ENCODE peak calls at places on chromosomes 13 and 19, in six cellular contexts. I is HepG2, W is HCT116, F is SK-N-SH, L is GM12878, V is K562. O is an unnamed sample.

GRCh38 chr19:7637374-7638256 is 705 bp downstream of the STXBP2 start:
- DNase-seq in I (no peak), W (no peak), F (no peak), L (no peak), V (peak), O (no peak)

GRCh38 chr13:51041126-51041525 is 69.9 kb downstream of the C13orf42 start:
- DNase-seq in I (no peak), W (no peak), F (no peak), L (no peak), V (no peak), O (no peak)

GRCh38 chr13:83634601-83635000 is 247.7 kb downstream of the SLITRK1 start:
- DNase-seq in I (no peak), W (no peak), F (no peak), L (no peak), V (no peak), O (no peak)

GRCh38 chr13:95643009-95643408 is 1.5 kb downstream of the DZIP1 start:
- DNase-seq in I (no peak), W (no peak), F (peak), L (no peak), V (no peak), O (no peak)

GRCh38 chr13:109985871-109986270 is 199.5 kb upstream of the IRS2 start:
- DNase-seq in I (no peak), W (no peak), F (no peak), L (no peak), V (no peak), O (no peak)

GRCh38 chr13:49792550-49793324 is at the start of gene KPNA3:
- DNase-seq in I (peak), W (peak), F (peak), L (peak), V (peak), O (peak)

GRCh38 chr13:27450921-27451461 is 627 bp upstream of the MTIF3 start:
- DNase-seq in I (peak), W (peak), F (peak), L (no peak), V (peak), O (peak)

GRCh38 chr19:1251503-1252220 is 3.3 kb downstream of the MIDN start:
- DNase-seq in I (peak), W (no peak), F (peak), L (no peak), V (no peak), O (no peak)

GRCh38 chr19:19109601-19110000 is 28.7 kb downstream of the TMEM161A start:
- DNase-seq in I (no peak), W (no peak), F (no peak), L (no peak), V (no peak), O (no peak)

GRCh38 chr19:29003641-29004409 is 209.1 kb downstream of the UQCRFS1 start:
- DNase-seq in I (no peak), W (no peak), F (no peak), L (no peak), V (no peak), O (no peak)

GRCh38 chr19:16714702-16715294 is 4.8 kb upstream of the NWD1 start:
- DNase-seq in I (peak), W (peak), F (peak), L (peak), V (peak), O (peak)

GRCh38 chr19:58056861-58057260 is 2.2 kb upstream of the ZNF135 start:
- DNase-seq in I (no peak), W (no peak), F (no peak), L (no peak), V (no peak), O (no peak)

GRCh38 chr13:95684463-95684862 is 7.5 kb downstream of the DNAJC3 start:
- DNase-seq in I (no peak), W (no peak), F (no peak), L (no peak), V (no peak), O (no peak)

GRCh38 chr19:54154603-54155345 is 4.7 kb downstream of the LENG1 start:
- DNase-seq in I (no peak), W (no peak), F (no peak), L (no peak), V (no peak), O (no peak)

GRCh38 chr13:109500146-109500773 is 286.1 kb downstream of the IRS2 start:
- DNase-seq in I (no peak), W (no peak), F (peak), L (no peak), V (no peak), O (peak)

GRCh38 chr19:6543866-6544347 is 13.1 kb downstream of the TNFSF9 start:
- DNase-seq in I (no peak), W (no peak), F (no peak), L (peak), V (no peak), O (no peak)

GRCh38 chr13:59211636-59212035 is 952.1 kb downstream of the DIAPH3 start:
- DNase-seq in I (no peak), W (no peak), F (no peak), L (no peak), V (no peak), O (no peak)

GRCh38 chr13:36718686-36719085 is 44.9 kb downstream of the SERTM1 start:
- DNase-seq in I (peak), W (no peak), F (no peak), L (no peak), V (no peak), O (no peak)

GRCh38 chr13:73914119-73914518 is 220.1 kb downstream of the KLF12 start:
- DNase-seq in I (no peak), W (no peak), F (no peak), L (no peak), V (no peak), O (no peak)

GRCh38 chr19:19595171-19595701 is 23.3 kb downstream of the PBX4 start:
- DNase-seq in I (no peak), W (no peak), F (peak), L (no peak), V (no peak), O (peak)

GRCh38 chr13:23007430-23007829 is 173.3 kb upstream of the SGCG start:
- DNase-seq in I (no peak), W (no peak), F (no peak), L (no peak), V (no peak), O (no peak)

GRCh38 chr13:26476111-26476743 is 81.3 kb upstream of the WASF3 start:
- DNase-seq in I (peak), W (no peak), F (no peak), L (no peak), V (no peak), O (no peak)

GRCh38 chr13:99009987-99010551 is 32.2 kb upstream of the DOCK9 start:
- DNase-seq in I (no peak), W (no peak), F (no peak), L (no peak), V (no peak), O (no peak)

GRCh38 chr13:45511310-45512147 is 46.8 kb downstream of the COG3 start:
- DNase-seq in I (peak), W (peak), F (peak), L (peak), V (peak), O (peak)

GRCh38 chr19:44643605-44644390 is at the start of gene PVR:
- DNase-seq in I (peak), W (no peak), F (peak), L (no peak), V (peak), O (peak)

GRCh38 chr19:36116344-36116637 is 1.0 kb downstream of the TBCB start:
- DNase-seq in I (no peak), W (no peak), F (no peak), L (no peak), V (no peak), O (no peak)

GRCh38 chr13:51848674-51849073 is 3.7 kb upstream of the TMEM272 start:
- DNase-seq in I (peak), W (no peak), F (no peak), L (no peak), V (no peak), O (no peak)

GRCh38 chr13:40352385-40352778 is 314.1 kb downstream of the FOXO1 start:
- DNase-seq in I (no peak), W (no peak), F (no peak), L (no peak), V (no peak), O (no peak)

DNA sequence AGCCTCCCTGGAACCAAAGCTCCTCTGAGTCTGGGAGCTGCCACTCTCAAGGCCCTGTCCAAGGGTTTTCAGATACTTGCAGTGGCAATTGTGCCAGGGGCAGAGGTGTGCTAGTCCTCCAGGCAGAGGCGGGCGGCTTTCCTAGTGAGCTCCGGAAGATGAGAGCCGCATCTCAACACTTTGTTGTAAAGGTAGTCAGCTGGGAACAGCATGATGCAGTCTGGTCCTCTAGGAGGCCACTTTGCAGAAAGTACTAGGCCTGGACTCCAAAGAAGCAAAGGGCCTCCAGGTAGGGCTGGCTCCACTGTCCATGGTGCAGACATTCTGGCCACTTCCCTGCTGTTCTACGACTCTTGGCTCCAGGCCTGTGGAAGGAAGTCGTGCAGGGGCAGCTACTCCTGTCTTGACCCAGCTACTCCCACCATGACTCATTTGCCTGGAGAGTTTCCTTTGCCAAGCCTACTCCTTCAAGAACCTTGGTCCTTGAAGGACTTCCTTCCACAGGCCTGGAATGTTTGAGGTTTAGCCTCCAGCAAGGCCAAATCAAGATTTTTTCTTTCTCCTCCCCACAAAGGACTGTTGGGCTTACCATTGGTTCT is 9.9 kb upstream of the ZNF536 start:
- DNase-seq in I (no peak), W (no peak), F (no peak), L (no peak), V (no peak), O (no peak)
- TF ChIP-seq JUND in I (no peak), W (no peak), F (no peak), L (no peak), V (no peak), O (no peak)

DNA sequence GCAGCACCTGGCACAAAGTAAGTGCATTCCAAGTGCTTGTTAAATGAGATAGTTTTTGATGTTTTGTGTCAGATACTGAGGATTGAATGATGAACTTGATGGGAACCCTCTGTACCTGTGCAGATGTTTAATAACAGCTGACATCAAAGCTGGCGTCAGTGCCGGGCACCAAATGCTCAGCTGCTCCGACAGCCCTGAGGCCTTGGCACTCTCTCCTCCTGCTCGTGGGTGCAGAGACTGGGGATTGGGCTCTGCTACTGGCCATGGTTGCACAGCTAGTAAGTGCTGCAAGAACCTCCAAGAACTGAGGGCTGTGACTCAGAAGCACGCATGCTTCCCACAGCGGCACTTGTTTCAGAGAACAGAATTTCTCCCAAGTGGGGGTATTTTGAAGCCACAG is 5.9 kb downstream of the LAMP1 start:
- DNase-seq in I (no peak), W (no peak), F (no peak), L (no peak), V (no peak), O (no peak)
- TF ChIP-seq JUND in I (no peak), W (no peak), F (no peak), L (no peak), V (no peak), O (no peak)

GRCh38 chr19:32869369-32870153 is at the start of gene SLC7A9:
- DNase-seq in I (peak), W (no peak), F (no peak), L (no peak), V (no peak), O (no peak)

GRCh38 chr19:32868206-32868950 is 1.2 kb downstream of the SLC7A9 start:
- DNase-seq in I (no peak), W (no peak), F (no peak), L (no peak), V (no peak), O (no peak)

GRCh38 chr19:32872391-32872790 is 2.8 kb upstream of the SLC7A9 start:
- DNase-seq in I (no peak), W (no peak), F (no peak), L (no peak), V (no peak), O (no peak)

GRCh38 chr19:32870981-32871451 is 1.4 kb upstream of the SLC7A9 start:
- DNase-seq in I (peak), W (no peak), F (no peak), L (no peak), V (no peak), O (no peak)

GRCh38 chr19:32870154-32870573 is 597 bp upstream of the SLC7A9 start:
- DNase-seq in I (peak), W (no peak), F (no peak), L (no peak), V (no peak), O (no peak)
- TF ChIP-seq JUND in I (no peak), W (no peak), F (no peak), L (no peak), V (no peak), O (no peak)

GRCh38 chr19:10604460-10604980 is 17.4 kb upstream of the AP1M2 start:
- DNase-seq in I (no peak), W (no peak), F (peak), L (peak), V (no peak), O (peak)

GRCh38 chr19:10601999-10602329 is 14.9 kb upstream of the AP1M2 start:
- DNase-seq in I (no peak), W (no peak), F (no peak), L (no peak), V (no peak), O (no peak)

GRCh38 chr19:10602330-10603083 is 15.4 kb upstream of the AP1M2 start:
- DNase-seq in I (peak), W (peak), F (peak), L (no peak), V (peak), O (peak)

GRCh38 chr19:10603873-10604459 is 16.9 kb upstream of the AP1M2 start:
- DNase-seq in I (no peak), W (no peak), F (peak), L (peak), V (no peak), O (no peak)

DNA sequence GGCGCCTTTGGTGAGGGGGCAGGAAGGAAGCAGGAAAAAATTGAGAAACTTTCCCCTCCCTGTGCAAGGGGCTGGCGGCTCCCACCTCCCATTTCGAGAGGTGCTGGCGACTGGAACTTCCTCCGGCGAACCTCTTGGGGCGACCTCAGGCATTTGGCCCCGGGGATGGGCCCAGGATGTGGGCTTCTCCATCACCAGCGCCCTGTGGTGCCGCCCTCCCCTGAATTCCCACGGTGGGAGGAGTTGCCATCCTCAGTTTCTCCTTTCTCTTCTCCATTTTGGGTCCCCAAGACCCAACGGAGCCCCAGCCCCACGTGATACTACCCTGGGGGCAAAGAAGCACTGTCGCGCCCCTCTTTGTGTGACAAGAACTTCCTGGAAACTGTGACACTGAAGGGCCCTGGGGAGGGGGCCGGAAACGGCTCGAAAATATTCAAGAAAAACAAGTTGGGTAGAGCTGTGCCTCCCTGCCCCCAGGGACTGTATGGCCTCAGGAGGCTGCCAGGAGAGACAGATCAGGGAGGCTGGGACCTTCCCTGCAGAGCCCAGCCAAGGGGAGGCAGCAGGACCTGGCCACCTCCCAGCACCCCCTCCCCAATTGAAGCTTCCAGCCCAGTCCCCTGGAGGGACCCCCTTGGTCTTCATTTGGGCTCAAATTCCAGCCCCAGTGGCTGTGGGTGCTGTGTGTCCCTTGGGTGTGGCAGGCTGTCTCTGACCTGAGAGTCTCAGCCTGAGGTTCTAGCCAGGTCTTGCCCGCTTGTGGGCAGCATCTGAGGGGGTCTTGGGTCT is 16.2 kb upstream of the AP1M2 start:
- DNase-seq in I (no peak), W (no peak), F (peak), L (peak), V (peak), O (peak)
- TF ChIP-seq JUND in I (no peak), W (no peak), F (no peak), L (no peak), V (no peak), O (no peak)

GRCh38 chr13:44075113-44075512 is 195.4 kb downstream of the LACC1 start:
- DNase-seq in I (no peak), W (no peak), F (no peak), L (no peak), V (no peak), O (no peak)

GRCh38 chr13:44068169-44068568 is 188.5 kb downstream of the LACC1 start:
- DNase-seq in I (no peak), W (no peak), F (no peak), L (no peak), V (no peak), O (no peak)

GRCh38 chr13:44068737-44069136 is 189.0 kb downstream of the LACC1 start:
- DNase-seq in I (no peak), W (peak), F (no peak), L (no peak), V (no peak), O (peak)

GRCh38 chr13:44072536-44072935 is 192.8 kb downstream of the LACC1 start:
- DNase-seq in I (no peak), W (no peak), F (no peak), L (no peak), V (no peak), O (no peak)
- TF ChIP-seq JUND in I (no peak), W (no peak), F (no peak), L (no peak), V (no peak), O (no peak)

DNA sequence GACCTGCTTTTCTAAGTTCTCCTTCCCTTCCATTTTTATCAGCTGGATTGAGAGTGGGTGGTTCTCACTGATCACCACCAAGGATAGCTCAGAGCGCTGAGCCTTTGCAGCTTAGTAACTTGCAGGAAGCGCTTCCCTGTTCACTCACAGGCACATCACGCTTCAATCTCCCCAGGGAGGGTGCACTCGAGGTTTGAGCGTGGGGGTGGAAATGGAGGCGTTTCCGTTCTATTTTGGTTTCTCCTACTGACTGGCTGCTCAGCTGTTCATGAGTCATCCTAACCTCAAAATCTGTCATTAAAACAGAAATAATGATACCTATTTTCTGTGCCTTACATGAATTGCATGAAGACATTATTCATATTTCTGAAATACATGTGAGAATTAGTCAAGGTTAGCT is 292.1 kb downstream of the SPRY2 start:
- DNase-seq in I (no peak), W (peak), F (no peak), L (peak), V (peak), O (peak)
- TF ChIP-seq JUND in I (no peak), W (peak), F (peak), L (peak), V (peak), O (no peak)

GRCh38 chr13:48492123-48493075 is 40.5 kb downstream of the RCBTB2 start:
- DNase-seq in I (no peak), W (no peak), F (no peak), L (peak), V (no peak), O (no peak)
- TF ChIP-seq JUND in I (no peak), W (no peak), F (no peak), L (no peak), V (peak), O (no peak)